ENCODE peak calls at places on chromosomes 16 and 17, in ten cellular contexts. A is T follicular helper cell; L is right atrium auricular region; D is NCI-H1048; M is HS-27A; Y is dorsolateral prefrontal cortex; N is activated T-cell treated with anti-CD3 and anti-CD28 coated beads, Interleukin-2, amount 50 U/mL, for 24 hours; K is stimulated activated CD8-positive, alpha-beta memory T cell treated with anti-CD3 and anti-CD28 coated beads, Interleukin-7, amount 100 ng/mL, for 24 hours; G is retinal pigment epithelial cell; H is caudate nucleus. V is an unnamed sample.

GRCh38 chr17:80839401-80839800 is 152.2 kb upstream of the CHMP6 start:
- DNase-seq in A (no peak), L (no peak), D (no peak), M (no peak), Y (peak), N (no peak), K (no peak), G (no peak), H (no peak), V (no peak)

GRCh38 chr17:3928394-3928793 is 12.1 kb upstream of the P2RX1 start:
- DNase-seq in A (no peak), L (no peak), D (no peak), M (no peak), Y (no peak), N (no peak), K (no peak), G (no peak), H (no peak), V (no peak)

GRCh38 chr16:27311449-27311831 is 2.3 kb upstream of the IL4R start:
- DNase-seq in A (no peak), L (no peak), D (no peak), M (no peak), Y (no peak), N (peak), K (no peak), G (no peak), H (no peak), V (no peak)

GRCh38 chr16:57412584-57412983 is 8.0 kb downstream of the CCL17 start:
- DNase-seq in A (no peak), L (no peak), D (no peak), M (no peak), Y (no peak), N (no peak), K (no peak), G (no peak), H (no peak), V (no peak)

GRCh38 chr17:44777394-44778348 is 18.9 kb downstream of the ADAM11 start:
- DNase-seq in A (no peak), L (no peak), D (no peak), M (no peak), Y (no peak), N (no peak), K (no peak), G (no peak), H (no peak), V (no peak)

GRCh38 chr17:80791758-80792284 is 199.8 kb upstream of the CHMP6 start:
- DNase-seq in A (peak), L (peak), D (no peak), M (peak), Y (peak), N (peak), K (no peak), G (peak), H (no peak), V (peak)

GRCh38 chr16:66115373-66115772 is 251.1 kb upstream of the CDH5 start:
- DNase-seq in A (no peak), L (no peak), D (no peak), M (no peak), Y (no peak), N (no peak), K (no peak), G (no peak), H (no peak), V (no peak)

GRCh38 chr17:21089145-21089544 is 37.6 kb upstream of the DHRS7B start:
- DNase-seq in A (no peak), L (no peak), D (no peak), M (no peak), Y (no peak), N (no peak), K (no peak), G (no peak), H (no peak), V (no peak)

GRCh38 chr17:81538651-81539570 is 10.7 kb downstream of the FSCN2 start:
- DNase-seq in A (no peak), L (no peak), D (no peak), M (no peak), Y (no peak), N (no peak), K (no peak), G (no peak), H (no peak), V (no peak)

GRCh38 chr16:64440421-64440831 is 681.4 kb downstream of the CDH11 start:
- DNase-seq in A (no peak), L (no peak), D (no peak), M (peak), Y (no peak), N (no peak), K (no peak), G (peak), H (no peak), V (no peak)

GRCh38 chr17:29048440-29049360 is 5.8 kb downstream of the PIPOX start:
- DNase-seq in A (no peak), L (no peak), D (no peak), M (no peak), Y (no peak), N (no peak), K (no peak), G (no peak), H (no peak), V (no peak)

GRCh38 chr16:569445-570254 is at the start of gene PIGQ:
- DNase-seq in A (peak), L (peak), D (no peak), M (no peak), Y (peak), N (peak), K (no peak), G (no peak), H (peak), V (peak)

GRCh38 chr17:80650751-80651173 is 106.1 kb downstream of the RPTOR start:
- DNase-seq in A (no peak), L (no peak), D (no peak), M (no peak), Y (no peak), N (no peak), K (no peak), G (no peak), H (no peak), V (no peak)

GRCh38 chr17:12409082-12409481 is 256.6 kb upstream of the MYOCD start:
- DNase-seq in A (no peak), L (no peak), D (no peak), M (no peak), Y (no peak), N (no peak), K (no peak), G (no peak), H (no peak), V (no peak)

GRCh38 chr17:66948061-66948750 is 16.3 kb upstream of the CACNG4 start:
- DNase-seq in A (no peak), L (no peak), D (no peak), M (no peak), Y (no peak), N (no peak), K (no peak), G (no peak), H (no peak), V (no peak)

GRCh38 chr16:6165330-6165984 is 1067.9 kb upstream of the EEF2KMT start:
- DNase-seq in A (no peak), L (no peak), D (no peak), M (no peak), Y (no peak), N (no peak), K (no peak), G (no peak), H (no peak), V (no peak)

GRCh38 chr17:75693500-75694481 is 26.7 kb downstream of the SAP30BP start:
- DNase-seq in A (no peak), L (no peak), D (no peak), M (peak), Y (peak), N (no peak), K (no peak), G (peak), H (peak), V (no peak)

GRCh38 chr16:88934066-88934667 is 42.8 kb downstream of the CBFA2T3 start:
- DNase-seq in A (no peak), L (no peak), D (no peak), M (no peak), Y (no peak), N (no peak), K (no peak), G (no peak), H (no peak), V (no peak)

GRCh38 chr17:32798938-32799337 is 78.0 kb downstream of the MYO1D start:
- DNase-seq in A (no peak), L (no peak), D (no peak), M (no peak), Y (no peak), N (no peak), K (no peak), G (no peak), H (no peak), V (no peak)

GRCh38 chr17:80916246-80916645 is 75.4 kb upstream of the CHMP6 start:
- DNase-seq in A (no peak), L (no peak), D (no peak), M (no peak), Y (no peak), N (no peak), K (no peak), G (no peak), H (no peak), V (no peak)